ENCODE peak calls at places on chromosomes 16 and 17, in ten cellular contexts. H, G, V, Q, X, C, N, R, W and K are unnamed samples.

GRCh38 chr16:81259916-81260315 is 21.4 kb downstream of the BCO1 start:
- DNase-seq in H (no peak), G (no peak), V (no peak), Q (no peak), X (no peak), C (no peak), N (no peak), R (no peak), W (no peak), K (no peak)

GRCh38 chr16:50818380-50818779 is 76.5 kb downstream of the CYLD start:
- DNase-seq in H (no peak), G (no peak), V (no peak), Q (no peak), X (no peak), C (no peak), N (no peak), R (no peak), W (no peak), K (no peak)

GRCh38 chr16:10037771-10038170 is 144.5 kb downstream of the GRIN2A start:
- DNase-seq in H (no peak), G (peak), V (no peak), Q (no peak), X (peak), C (peak), N (no peak), R (peak), W (no peak), K (no peak)

GRCh38 chr16:69113216-69113615 is 7.8 kb downstream of the HAS3 start:
- DNase-seq in H (no peak), G (no peak), V (no peak), Q (no peak), X (no peak), C (no peak), N (no peak), R (no peak), W (no peak), K (no peak)

GRCh38 chr17:82289822-82290541 is 16.5 kb upstream of the CSNK1D start:
- DNase-seq in H (no peak), G (no peak), V (no peak), Q (no peak), X (no peak), C (no peak), N (no peak), R (no peak), W (no peak), K (no peak)

GRCh38 chr17:8622191-8622590 is 8.3 kb downstream of the MYH10 start:
- DNase-seq in H (no peak), G (no peak), V (no peak), Q (no peak), X (no peak), C (no peak), N (no peak), R (no peak), W (no peak), K (no peak)

GRCh38 chr16:4472880-4473279 is 1.5 kb downstream of the NMRAL1 start:
- DNase-seq in H (no peak), G (no peak), V (no peak), Q (no peak), X (no peak), C (no peak), N (no peak), R (no peak), W (no peak), K (no peak)

GRCh38 chr17:37079735-37080134 is 131.0 kb downstream of the AATF start:
- DNase-seq in H (no peak), G (no peak), V (no peak), Q (no peak), X (peak), C (peak), N (no peak), R (peak), W (no peak), K (no peak)

GRCh38 chr17:13544292-13544691 is 57.4 kb downstream of the HS3ST3A1 start:
- DNase-seq in H (no peak), G (peak), V (no peak), Q (no peak), X (peak), C (peak), N (no peak), R (peak), W (no peak), K (peak)

GRCh38 chr17:82531431-82531881 is 11.9 kb downstream of the FOXK2 start:
- DNase-seq in H (no peak), G (no peak), V (no peak), Q (no peak), X (peak), C (peak), N (no peak), R (peak), W (no peak), K (no peak)

GRCh38 chr16:1290860-1291575 is 18.4 kb upstream of the UBE2I start:
- DNase-seq in H (no peak), G (no peak), V (no peak), Q (no peak), X (no peak), C (no peak), N (no peak), R (no peak), W (no peak), K (no peak)

GRCh38 chr16:67936876-67937605 is 391 bp upstream of the PSMB10 start:
- DNase-seq in H (peak), G (no peak), V (peak), Q (no peak), X (no peak), C (no peak), N (peak), R (no peak), W (no peak), K (no peak)

GRCh38 chr16:8519179-8519578 is 71.1 kb downstream of the TMEM114 start:
- DNase-seq in H (no peak), G (no peak), V (no peak), Q (no peak), X (no peak), C (no peak), N (no peak), R (no peak), W (no peak), K (no peak)

GRCh38 chr17:17387461-17388362 is 84.5 kb downstream of the NT5M start:
- DNase-seq in H (no peak), G (no peak), V (peak), Q (no peak), X (no peak), C (no peak), N (no peak), R (no peak), W (peak), K (no peak)

GRCh38 chr17:7816926-7817642 is 16.9 kb upstream of the KDM6B start:
- DNase-seq in H (no peak), G (no peak), V (no peak), Q (no peak), X (no peak), C (no peak), N (no peak), R (no peak), W (peak), K (no peak)

GRCh38 chr17:44385287-44386181 is 3.9 kb downstream of the ITGA2B start:
- DNase-seq in H (peak), G (peak), V (peak), Q (peak), X (peak), C (peak), N (peak), R (peak), W (peak), K (peak)

GRCh38 chr17:80927791-80928216 is 63.8 kb upstream of the CHMP6 start:
- DNase-seq in H (no peak), G (no peak), V (no peak), Q (no peak), X (no peak), C (no peak), N (no peak), R (no peak), W (no peak), K (no peak)

GRCh38 chr16:85316321-85316919 is 204.1 kb upstream of the CIBAR2 start:
- DNase-seq in H (no peak), G (no peak), V (peak), Q (peak), X (peak), C (peak), N (no peak), R (peak), W (peak), K (no peak)

GRCh38 chr17:40303009-40303657 is 5.8 kb upstream of the RARA start:
- DNase-seq in H (peak), G (no peak), V (peak), Q (peak), X (peak), C (peak), N (peak), R (peak), W (no peak), K (no peak)

GRCh38 chr16:88566158-88566557 is 4.0 kb upstream of the ZC3H18 start:
- DNase-seq in H (no peak), G (peak), V (no peak), Q (no peak), X (peak), C (peak), N (no peak), R (peak), W (no peak), K (no peak)

GRCh38 chr17:79691931-79692330 is 38.8 kb upstream of the ENPP7 start:
- DNase-seq in H (peak), G (no peak), V (no peak), Q (no peak), X (no peak), C (no peak), N (no peak), R (peak), W (no peak), K (no peak)

GRCh38 chr17:77649717-77650211 is 308.7 kb upstream of the TNRC6C start:
- DNase-seq in H (no peak), G (peak), V (peak), Q (no peak), X (peak), C (peak), N (no peak), R (peak), W (peak), K (no peak)

GRCh38 chr16:67312450-67313118 is 14.0 kb downstream of the KCTD19 start:
- DNase-seq in H (no peak), G (no peak), V (no peak), Q (no peak), X (peak), C (peak), N (no peak), R (peak), W (no peak), K (no peak)

GRCh38 chr17:80613732-80614071 is 69.1 kb downstream of the RPTOR start:
- DNase-seq in H (no peak), G (no peak), V (no peak), Q (no peak), X (no peak), C (no peak), N (no peak), R (no peak), W (no peak), K (no peak)

GRCh38 chr16:67155305-67156145 is 4.2 kb downstream of the TRADD start:
- DNase-seq in H (peak), G (no peak), V (peak), Q (peak), X (peak), C (peak), N (peak), R (peak), W (peak), K (peak)

GRCh38 chr17:73657473-73658116 is 13.3 kb upstream of the SDK2 start:
- DNase-seq in H (peak), G (no peak), V (peak), Q (peak), X (peak), C (no peak), N (no peak), R (no peak), W (peak), K (peak)

GRCh38 chr17:41654134-41654907 is 29.9 kb upstream of the KRT17 start:
- DNase-seq in H (no peak), G (no peak), V (peak), Q (no peak), X (no peak), C (no peak), N (no peak), R (no peak), W (no peak), K (peak)

GRCh38 chr17:48910370-48910769 is 2.2 kb downstream of the UBE2Z start:
- DNase-seq in H (no peak), G (no peak), V (no peak), Q (no peak), X (no peak), C (no peak), N (no peak), R (no peak), W (no peak), K (no peak)

GRCh38 chr17:48908853-48909394 is 717 bp downstream of the UBE2Z start:
- DNase-seq in H (peak), G (peak), V (peak), Q (peak), X (peak), C (peak), N (peak), R (peak), W (peak), K (peak)

GRCh38 chr17:48907713-48908046 is 527 bp upstream of the UBE2Z start:
- DNase-seq in H (no peak), G (no peak), V (no peak), Q (no peak), X (peak), C (no peak), N (no peak), R (no peak), W (no peak), K (no peak)

GRCh38 chr17:48909796-48910195 is 1.6 kb downstream of the UBE2Z start:
- DNase-seq in H (no peak), G (no peak), V (no peak), Q (no peak), X (no peak), C (no peak), N (no peak), R (no peak), W (no peak), K (no peak)

GRCh38 chr17:48908047-48908843 is at the start of gene UBE2Z:
- DNase-seq in H (peak), G (peak), V (peak), Q (peak), X (peak), C (peak), N (peak), R (peak), W (peak), K (peak)
- TF ChIP-seq CTCF in H (no peak), G (no peak), V (peak), Q (no peak), X (no peak), C (no peak), N (peak), R (no peak), W (peak), K (no peak)

DNA sequence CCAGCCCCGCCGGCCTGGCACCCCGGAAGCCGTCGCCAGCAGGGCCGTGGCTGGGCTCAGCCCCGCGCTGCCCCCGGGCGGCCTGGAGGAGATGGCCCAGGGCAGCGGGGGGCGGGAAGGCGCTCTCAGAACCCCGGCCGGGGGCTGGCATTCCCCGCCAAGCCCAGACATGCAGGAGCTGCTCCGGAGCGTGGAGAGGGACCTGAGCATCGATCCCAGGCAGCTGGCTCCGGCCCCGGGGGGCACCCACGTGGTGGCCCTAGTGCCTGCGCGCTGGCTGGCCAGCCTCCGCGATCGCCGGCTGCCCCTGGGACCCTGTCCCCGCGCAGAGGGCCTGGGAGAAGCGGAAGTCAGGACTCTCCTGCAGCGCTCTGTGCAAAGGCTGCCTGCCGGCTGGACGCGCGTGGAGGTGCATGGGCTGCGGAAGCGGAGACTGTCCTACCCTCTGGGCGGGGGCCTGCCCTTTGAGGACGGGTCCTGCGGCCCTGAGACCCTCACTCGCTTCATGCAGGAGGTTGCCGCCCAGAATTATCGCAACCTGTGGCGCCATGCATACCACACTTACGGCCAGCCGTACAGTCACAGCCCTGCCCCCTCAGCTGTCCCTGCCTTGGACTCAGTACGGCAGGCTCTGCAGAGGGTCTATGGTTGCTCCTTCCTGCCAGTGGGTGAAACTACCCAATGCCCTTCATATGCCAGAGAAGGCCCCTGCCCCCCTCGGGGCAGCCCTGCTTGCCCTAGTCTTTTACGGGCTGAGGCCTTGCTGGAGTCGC is 551 bp downstream of the WDR81 start:
- DNase-seq in H (no peak), G (no peak), V (no peak), Q (peak), X (no peak), C (no peak), N (peak), R (no peak), W (no peak), K (no peak)
- TF ChIP-seq CTCF in H (no peak), G (no peak), V (peak), Q (peak), X (no peak), C (no peak), N (no peak), R (no peak), W (no peak), K (no peak)

GRCh38 chr16:23428351-23428750 is 24.6 kb downstream of the COG7 start:
- DNase-seq in H (no peak), G (no peak), V (no peak), Q (no peak), X (peak), C (no peak), N (no peak), R (no peak), W (no peak), K (no peak)
- TF ChIP-seq CTCF in H (no peak), G (no peak), V (no peak), Q (no peak), X (no peak), C (no peak), N (no peak), R (no peak), W (no peak), K (no peak)

GRCh38 chr17:11264183-11264871 is 23.3 kb downstream of the SHISA6 start:
- DNase-seq in H (no peak), G (no peak), V (peak), Q (no peak), X (peak), C (no peak), N (no peak), R (no peak), W (no peak), K (no peak)
- TF ChIP-seq CTCF in H (no peak), G (peak), V (peak), Q (peak), X (peak), C (no peak), N (no peak), R (no peak), W (peak), K (peak)

GRCh38 chr17:39270923-39271322 is 45.2 kb upstream of the STAC2 start:
- DNase-seq in H (no peak), G (peak), V (no peak), Q (no peak), X (peak), C (peak), N (no peak), R (peak), W (no peak), K (no peak)
- TF ChIP-seq CTCF in H (peak), G (peak), V (peak), Q (peak), X (peak), C (peak), N (peak), R (peak), W (peak), K (no peak)